ENCODE peak calls at places on chromosome 7, in nine cellular contexts. One of them, this sample, is unnamed.

GRCh38 chr7:64640504-64640903 is 25.4 kb upstream of the ZNF107 start:
- DNase-seq in cardiac fibroblast: no peak
- DNase-seq in heart right ventricle: no peak
- DNase-seq in cardiac muscle cell: no peak
- DNase-seq in stomach: no peak
- DNase-seq in uterus: no peak
- DNase-seq in fibroblast of lung: no peak
- DNase-seq in choroid plexus epithelial cell: no peak
- DNase-seq in ascending aorta: no peak
- DNase-seq in this sample: no peak

GRCh38 chr7:152661479-152661878 is 14.5 kb downstream of the XRCC2 start:
- DNase-seq in choroid plexus epithelial cell: no peak
- DNase-seq in heart right ventricle: no peak
- DNase-seq in fibroblast of lung: no peak
- DNase-seq in uterus: no peak
- DNase-seq in ascending aorta: no peak
- DNase-seq in stomach: no peak
- DNase-seq in cardiac muscle cell: peak
- DNase-seq in cardiac fibroblast: no peak
- DNase-seq in this sample: no peak

GRCh38 chr7:156861212-156861611 is 31.8 kb downstream of the LMBR1 start:
- DNase-seq in heart right ventricle: no peak
- DNase-seq in choroid plexus epithelial cell: no peak
- DNase-seq in ascending aorta: no peak
- DNase-seq in stomach: no peak
- DNase-seq in cardiac muscle cell: no peak
- DNase-seq in uterus: no peak
- DNase-seq in fibroblast of lung: no peak
- DNase-seq in cardiac fibroblast: no peak
- DNase-seq in this sample: no peak

GRCh38 chr7:151062399-151063211 is 3.2 kb downstream of the SLC4A2 start:
- DNase-seq in ascending aorta: no peak
- DNase-seq in heart right ventricle: no peak
- DNase-seq in uterus: peak
- DNase-seq in cardiac muscle cell: peak
- DNase-seq in choroid plexus epithelial cell: peak
- DNase-seq in stomach: peak
- DNase-seq in cardiac fibroblast: peak
- DNase-seq in fibroblast of lung: peak
- DNase-seq in this sample: peak

GRCh38 chr7:28596245-28596935 is 184.1 kb downstream of the CREB5 start:
- DNase-seq in uterus: no peak
- DNase-seq in fibroblast of lung: peak
- DNase-seq in cardiac fibroblast: peak
- DNase-seq in heart right ventricle: no peak
- DNase-seq in cardiac muscle cell: no peak
- DNase-seq in choroid plexus epithelial cell: peak
- DNase-seq in ascending aorta: no peak
- DNase-seq in stomach: no peak
- DNase-seq in this sample: peak

GRCh38 chr7:136405931-136406777 is 429.0 kb upstream of the MTPN start:
- DNase-seq in uterus: peak
- DNase-seq in fibroblast of lung: peak
- DNase-seq in stomach: peak
- DNase-seq in ascending aorta: no peak
- DNase-seq in cardiac fibroblast: peak
- DNase-seq in choroid plexus epithelial cell: peak
- DNase-seq in heart right ventricle: no peak
- DNase-seq in cardiac muscle cell: peak
- DNase-seq in this sample: peak

GRCh38 chr7:51289608-51290370 is 26.8 kb downstream of the COBL start:
- DNase-seq in stomach: no peak
- DNase-seq in heart right ventricle: no peak
- DNase-seq in uterus: no peak
- DNase-seq in ascending aorta: peak
- DNase-seq in choroid plexus epithelial cell: no peak
- DNase-seq in cardiac fibroblast: no peak
- DNase-seq in fibroblast of lung: no peak
- DNase-seq in cardiac muscle cell: no peak
- DNase-seq in this sample: no peak

GRCh38 chr7:4650471-4651047 is 31.5 kb upstream of the FOXK1 start:
- DNase-seq in uterus: peak
- DNase-seq in cardiac muscle cell: no peak
- DNase-seq in cardiac fibroblast: peak
- DNase-seq in ascending aorta: no peak
- DNase-seq in choroid plexus epithelial cell: peak
- DNase-seq in stomach: no peak
- DNase-seq in fibroblast of lung: peak
- DNase-seq in heart right ventricle: peak
- DNase-seq in this sample: peak

GRCh38 chr7:98378210-98378819 is 22.6 kb downstream of the BAIAP2L1 start:
- DNase-seq in ascending aorta: no peak
- DNase-seq in heart right ventricle: no peak
- DNase-seq in choroid plexus epithelial cell: no peak
- DNase-seq in cardiac fibroblast: no peak
- DNase-seq in cardiac muscle cell: no peak
- DNase-seq in stomach: no peak
- DNase-seq in fibroblast of lung: no peak
- DNase-seq in uterus: no peak
- DNase-seq in this sample: no peak

GRCh38 chr7:128454808-128455555 is 696 bp upstream of the HILPDA start:
- DNase-seq in cardiac muscle cell: peak
- DNase-seq in uterus: no peak
- DNase-seq in heart right ventricle: no peak
- DNase-seq in ascending aorta: no peak
- DNase-seq in stomach: no peak
- DNase-seq in choroid plexus epithelial cell: peak
- DNase-seq in cardiac fibroblast: no peak
- DNase-seq in fibroblast of lung: peak
- DNase-seq in this sample: no peak

GRCh38 chr7:47787249-47788069 is 160.8 kb downstream of the PKD1L1 start:
- DNase-seq in cardiac muscle cell: no peak
- DNase-seq in cardiac fibroblast: no peak
- DNase-seq in uterus: no peak
- DNase-seq in heart right ventricle: no peak
- DNase-seq in choroid plexus epithelial cell: peak
- DNase-seq in ascending aorta: no peak
- DNase-seq in fibroblast of lung: no peak
- DNase-seq in stomach: no peak
- DNase-seq in this sample: no peak

GRCh38 chr7:99407849-99408346 is 499 bp downstream of the PDAP1 start:
- DNase-seq in cardiac muscle cell: peak
- DNase-seq in heart right ventricle: peak
- DNase-seq in stomach: peak
- DNase-seq in ascending aorta: peak
- DNase-seq in choroid plexus epithelial cell: peak
- DNase-seq in uterus: peak
- DNase-seq in fibroblast of lung: peak
- DNase-seq in cardiac fibroblast: peak
- DNase-seq in this sample: peak

GRCh38 chr7:71300603-71301002 is 168.7 kb downstream of the GALNT17 start:
- DNase-seq in stomach: no peak
- DNase-seq in uterus: no peak
- DNase-seq in fibroblast of lung: no peak
- DNase-seq in ascending aorta: no peak
- DNase-seq in cardiac muscle cell: no peak
- DNase-seq in cardiac fibroblast: no peak
- DNase-seq in heart right ventricle: no peak
- DNase-seq in choroid plexus epithelial cell: no peak
- DNase-seq in this sample: no peak

GRCh38 chr7:106609416-106609815 is 51.5 kb downstream of the CCDC71L start:
- DNase-seq in heart right ventricle: no peak
- DNase-seq in ascending aorta: no peak
- DNase-seq in cardiac fibroblast: peak
- DNase-seq in uterus: no peak
- DNase-seq in choroid plexus epithelial cell: peak
- DNase-seq in stomach: no peak
- DNase-seq in fibroblast of lung: peak
- DNase-seq in cardiac muscle cell: no peak
- DNase-seq in this sample: peak

GRCh38 chr7:139482662-139483466 is 609 bp downstream of the KLRG2 start:
- DNase-seq in fibroblast of lung: no peak
- DNase-seq in heart right ventricle: no peak
- DNase-seq in uterus: no peak
- DNase-seq in ascending aorta: no peak
- DNase-seq in choroid plexus epithelial cell: peak
- DNase-seq in cardiac fibroblast: no peak
- DNase-seq in cardiac muscle cell: peak
- DNase-seq in stomach: no peak
- DNase-seq in this sample: no peak

GRCh38 chr7:67753891-67754290 is 757.3 kb downstream of the TYW1 start:
- DNase-seq in heart right ventricle: no peak
- DNase-seq in choroid plexus epithelial cell: no peak
- DNase-seq in fibroblast of lung: no peak
- DNase-seq in cardiac fibroblast: no peak
- DNase-seq in uterus: no peak
- DNase-seq in cardiac muscle cell: no peak
- DNase-seq in ascending aorta: no peak
- DNase-seq in stomach: no peak
- DNase-seq in this sample: no peak

GRCh38 chr7:130491841-130492518 is at the start of gene MEST:
- DNase-seq in stomach: no peak
- DNase-seq in heart right ventricle: peak
- DNase-seq in fibroblast of lung: peak
- DNase-seq in uterus: no peak
- DNase-seq in choroid plexus epithelial cell: peak
- DNase-seq in cardiac muscle cell: peak
- DNase-seq in cardiac fibroblast: no peak
- DNase-seq in ascending aorta: no peak
- DNase-seq in this sample: peak
- H3K4me3 ChIP-seq in stomach: peak
- H3K4me3 ChIP-seq in heart right ventricle: peak
- H3K4me3 ChIP-seq in fibroblast of lung: peak
- H3K4me3 ChIP-seq in uterus: peak
- H3K4me3 ChIP-seq in choroid plexus epithelial cell: peak
- H3K4me3 ChIP-seq in cardiac muscle cell: peak
- H3K4me3 ChIP-seq in cardiac fibroblast: peak
- H3K4me3 ChIP-seq in ascending aorta: peak
- H3K4me3 ChIP-seq in this sample: peak

GRCh38 chr7:116990056-116990455 is 36.8 kb downstream of the ST7 start:
- DNase-seq in fibroblast of lung: no peak
- DNase-seq in uterus: no peak
- DNase-seq in stomach: no peak
- DNase-seq in cardiac muscle cell: no peak
- DNase-seq in choroid plexus epithelial cell: no peak
- DNase-seq in cardiac fibroblast: no peak
- DNase-seq in ascending aorta: no peak
- DNase-seq in heart right ventricle: no peak
- DNase-seq in this sample: no peak

GRCh38 chr7:116986611-116987565 is 33.6 kb downstream of the ST7 start:
- DNase-seq in choroid plexus epithelial cell: peak
- DNase-seq in heart right ventricle: no peak
- DNase-seq in cardiac muscle cell: no peak
- DNase-seq in cardiac fibroblast: peak
- DNase-seq in ascending aorta: no peak
- DNase-seq in uterus: no peak
- DNase-seq in fibroblast of lung: no peak
- DNase-seq in stomach: no peak
- DNase-seq in this sample: no peak

GRCh38 chr7:116985575-116985974 is 32.3 kb downstream of the ST7 start:
- DNase-seq in cardiac fibroblast: no peak
- DNase-seq in stomach: no peak
- DNase-seq in heart right ventricle: no peak
- DNase-seq in uterus: no peak
- DNase-seq in choroid plexus epithelial cell: no peak
- DNase-seq in cardiac muscle cell: no peak
- DNase-seq in ascending aorta: no peak
- DNase-seq in fibroblast of lung: no peak
- DNase-seq in this sample: no peak

GRCh38 chr7:116991233-116991632 is 37.9 kb downstream of the ST7 start:
- DNase-seq in stomach: no peak
- DNase-seq in heart right ventricle: no peak
- DNase-seq in cardiac muscle cell: no peak
- DNase-seq in fibroblast of lung: no peak
- DNase-seq in uterus: no peak
- DNase-seq in ascending aorta: no peak
- DNase-seq in cardiac fibroblast: no peak
- DNase-seq in choroid plexus epithelial cell: no peak
- DNase-seq in this sample: no peak

GRCh38 chr7:116988363-116988989 is 35.2 kb downstream of the ST7 start:
- DNase-seq in heart right ventricle: no peak
- DNase-seq in fibroblast of lung: peak
- DNase-seq in choroid plexus epithelial cell: peak
- DNase-seq in uterus: no peak
- DNase-seq in cardiac muscle cell: no peak
- DNase-seq in stomach: no peak
- DNase-seq in cardiac fibroblast: no peak
- DNase-seq in ascending aorta: no peak
- DNase-seq in this sample: no peak
- TF ChIP-seq CTCF in heart right ventricle: peak
- TF ChIP-seq CTCF in fibroblast of lung: no peak
- TF ChIP-seq CTCF in choroid plexus epithelial cell: peak
- TF ChIP-seq CTCF in uterus: no peak
- TF ChIP-seq CTCF in cardiac muscle cell: no peak
- TF ChIP-seq CTCF in stomach: peak
- TF ChIP-seq CTCF in cardiac fibroblast: peak
- TF ChIP-seq CTCF in ascending aorta: peak
- TF ChIP-seq CTCF in this sample: peak

GRCh38 chr7:40115941-40116340 is 18.5 kb downstream of the MPLKIP start:
- DNase-seq in fibroblast of lung: no peak
- DNase-seq in heart right ventricle: no peak
- DNase-seq in cardiac muscle cell: no peak
- DNase-seq in stomach: no peak
- DNase-seq in ascending aorta: no peak
- DNase-seq in uterus: no peak
- DNase-seq in choroid plexus epithelial cell: no peak
- DNase-seq in cardiac fibroblast: no peak
- DNase-seq in this sample: no peak
- H3K4me3 ChIP-seq in fibroblast of lung: no peak
- H3K4me3 ChIP-seq in heart right ventricle: no peak
- H3K4me3 ChIP-seq in cardiac muscle cell: no peak
- H3K4me3 ChIP-seq in stomach: no peak
- H3K4me3 ChIP-seq in ascending aorta: no peak
- H3K4me3 ChIP-seq in uterus: no peak
- H3K4me3 ChIP-seq in choroid plexus epithelial cell: no peak
- H3K4me3 ChIP-seq in cardiac fibroblast: no peak
- H3K4me3 ChIP-seq in this sample: no peak

GRCh38 chr7:221996-222715 is 29.8 kb downstream of the FAM20C start:
- DNase-seq in choroid plexus epithelial cell: peak
- DNase-seq in cardiac fibroblast: no peak
- DNase-seq in fibroblast of lung: no peak
- DNase-seq in heart right ventricle: peak
- DNase-seq in cardiac muscle cell: no peak
- DNase-seq in ascending aorta: no peak
- DNase-seq in uterus: no peak
- DNase-seq in stomach: no peak
- DNase-seq in this sample: no peak
- TF ChIP-seq CTCF in choroid plexus epithelial cell: no peak
- TF ChIP-seq CTCF in cardiac fibroblast: no peak
- TF ChIP-seq CTCF in fibroblast of lung: no peak
- TF ChIP-seq CTCF in heart right ventricle: no peak
- TF ChIP-seq CTCF in cardiac muscle cell: no peak
- TF ChIP-seq CTCF in ascending aorta: no peak
- TF ChIP-seq CTCF in uterus: no peak
- TF ChIP-seq CTCF in stomach: no peak
- TF ChIP-seq CTCF in this sample: no peak